ENCODE peak calls at places on chromosomes 7 and 10, in seven cellular contexts. K, V, D, H, R, U and W are unnamed samples.

GRCh38 chr10:129110780-129111179 is 356.3 kb upstream of the MGMT start:
- DNase-seq in R (no peak), U (no peak), K (no peak), D (no peak), V (no peak), H (no peak), W (no peak)

GRCh38 chr7:90312745-90313144 is 8.4 kb downstream of the FAM237B start:
- DNase-seq in H (no peak), R (peak), D (no peak), U (no peak), V (no peak), K (no peak), W (peak)

GRCh38 chr10:95988702-95989101 is 54.7 kb upstream of the CCNJ start:
- DNase-seq in H (no peak), V (no peak), U (no peak), D (no peak), K (no peak), R (no peak), W (peak)

GRCh38 chr7:47078241-47078640 is 503.7 kb downstream of the TNS3 start:
- DNase-seq in R (no peak), U (no peak), H (no peak), D (no peak), V (no peak), K (no peak), W (no peak)

GRCh38 chr7:66683770-66684123 is 55.1 kb downstream of the KCTD7 start:
- DNase-seq in V (no peak), D (no peak), H (no peak), U (no peak), R (no peak), K (no peak), W (no peak)

GRCh38 chr7:102286237-102287081 is at the start of gene SH2B2:
- DNase-seq in V (no peak), H (no peak), K (peak), R (peak), D (no peak), U (peak), W (peak)

GRCh38 chr10:120776442-120776841 is 74.7 kb upstream of the WDR11 start:
- DNase-seq in K (peak), V (no peak), D (no peak), U (no peak), H (no peak), R (no peak), W (no peak)

GRCh38 chr10:14639635-14640034 is 135.1 kb downstream of the FAM107B start:
- DNase-seq in H (no peak), D (no peak), R (no peak), V (no peak), K (no peak), U (no peak), W (no peak)

GRCh38 chr10:12974123-12974844 is 27.2 kb downstream of the CCDC3 start:
- DNase-seq in K (no peak), U (no peak), D (no peak), V (no peak), R (no peak), H (no peak), W (no peak)

GRCh38 chr10:12974845-12975199 is 26.7 kb downstream of the CCDC3 start:
- DNase-seq in U (no peak), K (no peak), H (no peak), R (no peak), V (no peak), D (no peak), W (no peak)

GRCh38 chr10:12975266-12975665 is 26.2 kb downstream of the CCDC3 start:
- DNase-seq in U (no peak), R (no peak), D (no peak), V (no peak), H (no peak), K (no peak), W (peak)

GRCh38 chr10:12972146-12972545 is 29.4 kb downstream of the CCDC3 start:
- DNase-seq in D (no peak), H (no peak), R (no peak), K (no peak), V (no peak), U (no peak), W (no peak)

DNA sequence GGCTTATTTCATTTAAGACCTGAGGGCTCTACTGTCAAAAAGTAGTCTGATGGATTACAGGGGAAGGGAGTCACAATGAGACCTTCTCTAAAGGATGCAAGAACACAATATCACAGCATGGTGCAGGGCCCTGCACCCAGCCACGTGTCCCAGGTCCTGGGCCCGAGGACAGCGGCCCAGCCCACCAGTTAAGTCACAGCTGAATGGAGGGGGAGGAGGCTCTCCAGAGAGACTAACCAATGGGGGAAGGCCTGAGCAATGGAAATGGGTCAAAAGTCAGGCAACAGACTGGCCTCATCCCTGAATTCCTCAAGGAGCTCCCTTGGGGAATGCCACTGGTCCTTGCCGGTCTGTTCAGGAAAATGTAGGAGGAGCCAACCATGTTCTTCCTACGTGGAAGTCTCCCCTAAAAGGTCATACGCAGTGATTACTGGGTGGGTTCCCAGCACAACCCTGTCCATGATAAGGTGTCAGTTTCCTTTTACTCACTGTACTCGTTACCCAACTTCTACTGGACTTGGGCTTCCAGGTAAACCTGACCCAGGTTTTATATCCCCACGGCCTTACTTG is 28.3 kb downstream of the CCDC3 start:
- DNase-seq in U (no peak), H (no peak), R (no peak), K (no peak), D (no peak), V (no peak), W (no peak)
- TF ChIP-seq JUND in U (no peak), H (no peak), R (no peak), K (no peak), D (no peak), V (no peak), W (no peak)

DNA sequence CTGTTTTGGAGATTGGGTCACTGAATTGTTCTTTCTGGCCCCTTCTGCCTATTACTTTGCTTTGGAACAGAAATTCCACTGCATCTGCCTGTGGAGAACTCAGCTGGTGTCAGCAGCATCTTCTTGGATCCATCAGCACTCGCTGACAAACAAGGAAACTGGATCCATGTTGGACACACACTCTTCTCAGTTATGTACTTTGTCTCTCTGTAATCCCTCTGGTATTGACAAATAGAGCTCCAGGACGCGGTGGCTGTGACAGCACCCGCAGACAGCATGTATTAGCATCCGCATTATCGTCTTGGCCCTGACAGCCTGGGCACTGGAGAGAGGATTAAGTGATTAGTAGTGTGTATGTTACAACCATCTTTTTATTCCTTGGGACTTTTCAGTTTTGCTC is 73.0 kb upstream of the BMPER start:
- DNase-seq in D (no peak), K (no peak), U (no peak), R (no peak), V (no peak), H (no peak), W (peak)
- TF ChIP-seq JUND in D (no peak), K (no peak), U (no peak), R (no peak), V (no peak), H (no peak), W (no peak)

DNA sequence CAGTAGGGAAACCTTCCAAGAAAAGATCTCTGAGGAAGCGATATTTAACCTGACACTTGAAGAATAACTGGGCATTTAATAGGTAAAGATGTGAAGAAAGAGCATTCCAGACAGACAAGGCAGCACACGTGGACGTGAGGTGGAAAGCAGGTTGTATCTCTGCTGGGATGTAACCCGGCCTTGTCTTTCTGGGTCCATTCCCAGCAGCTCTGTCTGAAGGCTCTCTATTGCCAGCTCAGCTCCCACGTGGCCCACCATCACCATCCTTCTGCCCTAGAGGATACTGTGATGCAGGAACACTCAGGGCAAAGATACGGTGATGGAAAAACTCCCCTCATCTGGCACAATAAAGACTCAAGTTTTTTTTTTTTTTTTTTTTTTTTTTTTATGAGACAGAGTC is 137.7 kb downstream of the RSU1 start:
- DNase-seq in K (no peak), D (no peak), H (no peak), V (no peak), U (no peak), R (no peak), W (no peak)
- TF ChIP-seq JUND in K (no peak), D (no peak), H (no peak), V (no peak), U (no peak), R (no peak), W (no peak)

GRCh38 chr7:37212526-37212925 is 236.1 kb downstream of the ELMO1 start:
- DNase-seq in V (no peak), K (no peak), R (no peak), U (no peak), H (no peak), D (no peak), W (no peak)

GRCh38 chr7:37215524-37215923 is 233.1 kb downstream of the ELMO1 start:
- DNase-seq in H (no peak), R (no peak), U (no peak), D (no peak), K (no peak), V (no peak), W (no peak)

GRCh38 chr7:37208528-37208927 is 240.1 kb downstream of the ELMO1 start:
- DNase-seq in K (peak), D (peak), H (no peak), R (peak), V (peak), U (peak), W (peak)

GRCh38 chr7:37211097-37211496 is 237.6 kb downstream of the ELMO1 start:
- DNase-seq in R (no peak), D (no peak), V (no peak), H (no peak), K (no peak), U (no peak), W (no peak)

GRCh38 chr7:37212051-37212450 is 236.6 kb downstream of the ELMO1 start:
- DNase-seq in K (no peak), R (no peak), D (no peak), H (no peak), V (peak), U (no peak), W (no peak)
- TF ChIP-seq JUND in K (no peak), R (no peak), D (no peak), H (no peak), V (no peak), U (no peak), W (no peak)

GRCh38 chr7:42972703-42973500 is 40.7 kb downstream of the MRPL32 start:
- DNase-seq in U (peak), D (no peak), H (no peak), K (peak), V (no peak), R (peak), W (peak)
- TF ChIP-seq JUND in U (no peak), D (no peak), H (no peak), K (no peak), V (no peak), R (no peak), W (no peak)

GRCh38 chr7:105677803-105678583 is 96.7 kb upstream of the EFCAB10 start:
- DNase-seq in K (no peak), U (no peak), V (peak), D (no peak), R (no peak), H (no peak), W (no peak)
- TF ChIP-seq JUND in K (no peak), U (no peak), V (no peak), D (no peak), R (no peak), H (no peak), W (no peak)

GRCh38 chr7:155579565-155579964 is 33.2 kb upstream of the CNPY1 start:
- DNase-seq in R (no peak), U (no peak), V (no peak), D (no peak), K (no peak), H (no peak), W (no peak)
- TF ChIP-seq JUND in R (no peak), U (no peak), V (no peak), D (no peak), K (no peak), H (no peak), W (no peak)